ENCODE peak calls at places on chromosomes 3 and 15, in ten cellular contexts. T is EL; Q is IMR-90; G is NCI-H187 treated with DMSO at 0.1 percent for 48 hours; H is fibroblast of the conjunctiva; F is heart left ventricle; S is body of pancreas; U is naive thymus-derived CD8-positive, alpha-beta T cell; L is COLO829; A is AML-193. E is an unnamed sample.

GRCh38 chr3:157335198-157335597 is 101.5 kb upstream of the PTX3 start:
- DNase-seq in S (no peak), H (no peak), U (no peak), G (no peak), L (no peak), Q (no peak), T (no peak), A (no peak), F (no peak), E (no peak)

GRCh38 chr15:42608110-42608531 is 32.7 kb downstream of the STARD9 start:
- DNase-seq in F (peak), U (peak), Q (no peak), A (peak), L (no peak), H (no peak), T (no peak), S (no peak), G (no peak), E (no peak)

GRCh38 chr3:179063945-179064560 is 7.6 kb downstream of the ZMAT3 start:
- DNase-seq in G (no peak), S (no peak), L (peak), A (no peak), Q (peak), H (no peak), U (no peak), T (peak), F (no peak), E (peak)

GRCh38 chr3:73243740-73244139 is 182.3 kb downstream of the EBLN2 start:
- DNase-seq in U (no peak), F (no peak), T (no peak), Q (no peak), A (no peak), L (no peak), S (no peak), G (no peak), H (no peak), E (no peak)

GRCh38 chr3:177777699-177778098 is 580.4 kb upstream of the TBL1XR1 start:
- DNase-seq in H (no peak), S (peak), F (no peak), A (peak), T (peak), U (no peak), G (no peak), Q (peak), L (peak), E (no peak)

GRCh38 chr3:149466192-149466591 is 8.3 kb upstream of the TM4SF4 start:
- DNase-seq in G (no peak), U (no peak), T (peak), H (peak), L (no peak), S (no peak), A (no peak), Q (peak), F (peak), E (peak)

GRCh38 chr3:111910806-111911205 is 51.7 kb downstream of the PHLDB2 start:
- DNase-seq in T (peak), H (no peak), S (no peak), U (no peak), L (peak), A (no peak), F (no peak), Q (peak), G (no peak), E (peak)

GRCh38 chr3:173993299-173993698 is 595.8 kb downstream of the NLGN1 start:
- DNase-seq in G (no peak), H (peak), L (peak), S (no peak), Q (peak), A (peak), U (no peak), T (peak), F (no peak), E (peak)

E was measured in AG09309.